ENCODE peak calls at places on chromosomes 16 and 17, in seven cellular contexts. Q, H, F, G, C, A and E are unnamed samples.

GRCh38 chr16:88856122-88856827 is 472 bp downstream of the GALNS start:
- DNase-seq in G (no peak), A (no peak), H (peak; percentile 74), C (no peak), F (no peak), Q (no peak), E (peak; percentile 57)

GRCh38 chr16:68000024-68000423 is 740 bp upstream of the DPEP2 start:
- DNase-seq in A (no peak), H (no peak), F (no peak), G (no peak), Q (no peak), C (no peak), E (no peak)

GRCh38 chr17:52648995-52649394 is 490.5 kb upstream of the CA10 start:
- DNase-seq in Q (no peak), C (no peak), A (no peak), H (peak; percentile 76), F (no peak), G (no peak), E (no peak)

GRCh38 chr16:52254753-52255152 is 292.2 kb downstream of the TOX3 start:
- DNase-seq in A (no peak), G (no peak), C (no peak), Q (no peak), H (no peak), F (peak; percentile 54), E (no peak)

GRCh38 chr17:21295036-21295952 is 10.8 kb downstream of the MAP2K3 start:
- DNase-seq in C (no peak), F (peak; percentile 3), Q (peak; percentile 72), A (no peak), G (no peak), H (no peak), E (no peak)

GRCh38 chr17:52148288-52148968 is 10.1 kb downstream of the CA10 start:
- DNase-seq in C (no peak), F (no peak), A (no peak), H (no peak), G (no peak), Q (no peak), E (no peak)

GRCh38 chr16:65783709-65784474 is 582.6 kb upstream of the CDH5 start:
- DNase-seq in H (no peak), F (peak; percentile 29), G (no peak), A (no peak), C (no peak), Q (no peak), E (no peak)

GRCh38 chr16:86784267-86784626 is 205.9 kb downstream of the FOXL1 start:
- DNase-seq in C (no peak), G (no peak), F (no peak), A (no peak), H (no peak), Q (no peak), E (no peak)

GRCh38 chr17:28946239-28946638 is 5.1 kb downstream of the PHF12 start:
- DNase-seq in F (peak; percentile 88), G (no peak), A (no peak), H (no peak), C (no peak), Q (no peak), E (no peak)

GRCh38 chr17:40322417-40323315 is 13.7 kb downstream of the RARA start:
- DNase-seq in G (no peak), Q (peak; percentile 88), H (no peak), A (peak; percentile 92), C (peak; percentile 53), F (peak; percentile 91), E (no peak)

GRCh38 chr17:77692571-77693161 is 265.8 kb upstream of the TNRC6C start:
- DNase-seq in H (no peak), F (no peak), C (no peak), A (peak; percentile 29), G (no peak), Q (no peak), E (no peak)

GRCh38 chr16:27515874-27516353 is 33.8 kb downstream of the GTF3C1 start:
- DNase-seq in H (no peak), G (no peak), F (peak; percentile 17), A (peak; percentile 45), Q (no peak), C (no peak), E (peak; percentile 19)

GRCh38 chr16:65817799-65818198 is 548.7 kb upstream of the CDH5 start:
- DNase-seq in Q (no peak), H (no peak), C (no peak), A (no peak), F (no peak), G (no peak), E (no peak)

GRCh38 chr17:57286372-57287105 is 30.2 kb downstream of the MSI2 start:
- DNase-seq in C (no peak), H (no peak), A (no peak), G (no peak), F (no peak), Q (no peak), E (no peak)

GRCh38 chr17:33482636-33483035 is 189.5 kb upstream of the ASIC2 start:
- DNase-seq in Q (no peak), H (no peak), C (no peak), G (no peak), F (no peak), A (no peak), E (no peak)

GRCh38 chr16:22635345-22635744 is 124.7 kb downstream of the NPIPB5 start:
- DNase-seq in C (peak; percentile 6), F (no peak), A (no peak), Q (no peak), G (no peak), H (no peak), E (no peak)

GRCh38 chr17:45976755-45977505 is 22.1 kb upstream of the STH start:
- DNase-seq in A (no peak), F (no peak), H (peak; percentile 64), G (no peak), Q (no peak), C (peak; percentile 53), E (no peak)

GRCh38 chr17:66675273-66675990 is 159.5 kb upstream of the CACNG5 start:
- DNase-seq in A (no peak), G (no peak), Q (no peak), H (no peak), F (no peak), C (no peak), E (no peak)

GRCh38 chr16:53892155-53892554 is 188.2 kb downstream of the FTO start:
- DNase-seq in H (peak; percentile 69), F (peak; percentile 72), G (peak; percentile 49), A (peak; percentile 86), C (no peak), Q (peak; percentile 55), E (peak; percentile 63)

GRCh38 chr17:20114466-20114865 is 105.3 kb downstream of the SPECC1 start:
- DNase-seq in H (no peak), C (no peak), A (no peak), F (no peak), G (no peak), Q (no peak), E (no peak)

GRCh38 chr17:1830288-1830687 is 483 bp downstream of the RPA1 start:
- DNase-seq in H (no peak), Q (no peak), A (peak; percentile 53), G (no peak), C (peak; percentile 41), F (peak; percentile 13), E (no peak)

GRCh38 chr17:65018612-65019290 is 37.8 kb downstream of the GNA13 start:
- DNase-seq in F (no peak), H (no peak), C (no peak), G (no peak), Q (no peak), A (no peak), E (no peak)

GRCh38 chr17:43999024-43999423 is 5.4 kb upstream of the NAGS start:
- DNase-seq in C (no peak), H (no peak), Q (no peak), A (no peak), F (no peak), G (no peak), E (no peak)

GRCh38 chr17:43992641-43993040 is 11.8 kb upstream of the NAGS start:
- DNase-seq in A (no peak), H (no peak), G (no peak), C (no peak), Q (no peak), F (no peak), E (no peak)

GRCh38 chr17:43994272-43995149 is 9.9 kb upstream of the NAGS start:
- DNase-seq in F (peak; percentile 57), Q (peak; percentile 78), G (no peak), H (peak; percentile 73), A (peak; percentile 34), C (no peak), E (peak; percentile 35)

GRCh38 chr17:43998552-43998951 is 5.9 kb upstream of the NAGS start:
- DNase-seq in A (no peak), H (no peak), C (no peak), Q (no peak), F (no peak), G (no peak), E (no peak)

DNA sequence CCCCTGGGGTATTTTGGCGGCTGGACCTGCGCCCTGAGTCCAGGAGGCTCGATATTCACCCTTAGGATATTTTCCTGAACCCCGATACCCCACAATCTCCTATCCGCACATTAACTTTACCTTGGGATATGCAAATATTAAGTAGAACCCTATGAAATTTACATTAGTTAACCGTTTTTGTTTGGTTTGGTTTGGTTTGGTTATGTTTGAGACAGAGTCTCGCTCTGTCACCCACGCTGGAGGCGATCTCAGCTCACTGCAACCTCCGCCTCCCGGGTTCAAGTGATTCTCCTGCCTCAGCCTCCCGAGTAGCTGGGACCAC is 9.3 kb upstream of the NAGS start:
- DNase-seq in C (no peak), H (no peak), F (no peak), G (no peak), A (no peak), Q (no peak), E (no peak)
- H3K4me3 ChIP-seq in C (no peak overlapping the region), H (no peak overlapping the region), F (no peak overlapping the region), G (no peak overlapping the region), A (no peak overlapping the region), Q (peak overlapping the region; percentile 43), E (peak overlapping the region; percentile 54)

GRCh38 chr17:82836823-82837357 is 2.9 kb downstream of the ZNF750 start:
- DNase-seq in G (no peak), Q (no peak), A (no peak), F (no peak), H (no peak), C (no peak), E (no peak)
- H3K4me3 ChIP-seq in G (no peak overlapping the region), Q (no peak overlapping the region), A (no peak overlapping the region), F (no peak overlapping the region), H (no peak overlapping the region), C (no peak overlapping the region), E (no peak overlapping the region)

GRCh38 chr17:7407483-7408231 is at the start of gene NLGN2:
- DNase-seq in F (no peak), H (no peak), Q (no peak), A (no peak), G (no peak), C (no peak), E (no peak)
- H3K4me3 ChIP-seq in F (no peak within 1 kb of the TSS), H (no peak within 1 kb of the TSS), Q (no peak within 1 kb of the TSS), A (no peak within 1 kb of the TSS), G (peak within 1 kb of the TSS; percentile 86), C (no peak within 1 kb of the TSS), E (peak within 1 kb of the TSS; percentile 83)

GRCh38 chr17:75366432-75366831 is 39.0 kb downstream of the GRB2 start:
- DNase-seq in F (no peak), A (no peak), H (no peak), Q (no peak), C (no peak), G (no peak), E (no peak)
- H3K4me3 ChIP-seq in F (no peak overlapping the region), A (no peak overlapping the region), H (no peak overlapping the region), Q (no peak overlapping the region), C (no peak overlapping the region), G (no peak overlapping the region), E (no peak overlapping the region)

GRCh38 chr16:72221216-72221995 is 49.5 kb upstream of the PMFBP1 start:
- DNase-seq in F (no peak), C (no peak), Q (no peak), G (no peak), H (no peak), A (no peak), E (no peak)
- H3K4me3 ChIP-seq in F (no peak overlapping the region), C (no peak overlapping the region), Q (no peak overlapping the region), G (no peak overlapping the region), H (no peak overlapping the region), A (no peak overlapping the region), E (no peak overlapping the region)